ENCODE peak calls at places on chromosomes 7 and 10, in six cellular contexts. U is H1, T is mesendoderm, Z is IMR-90, P is neuronal stem cell, K is H9. N is an unnamed sample.

GRCh38 chr7:3544202-3544601 is 243.2 kb downstream of the SDK1 start:
- DNase-seq in U (no peak), T (peak; percentile 41), Z (no peak), P (no peak), K (peak; percentile 64), N (no peak)

GRCh38 chr10:133355991-133356390 is 1.8 kb downstream of the FUOM start:
- DNase-seq in U (no peak), T (no peak), Z (no peak), P (no peak), K (no peak), N (no peak)

GRCh38 chr10:70779088-70779487 is 6.1 kb downstream of the TBATA start:
- DNase-seq in U (no peak), T (no peak), Z (no peak), P (no peak), K (no peak), N (no peak)

GRCh38 chr10:84267503-84268126 is 22.8 kb downstream of the RGR start:
- DNase-seq in U (peak; percentile 53), T (peak; percentile 78), Z (peak; percentile 67), P (peak; percentile 29), K (peak; percentile 78), N (peak; percentile 44)

GRCh38 chr7:44067064-44067951 is 1.9 kb upstream of the PGAM2 start:
- DNase-seq in U (no peak), T (no peak), Z (no peak), P (no peak), K (no peak), N (no peak)

GRCh38 chr7:155431711-155432110 is 26.2 kb upstream of the EN2 start:
- DNase-seq in U (no peak), T (no peak), Z (no peak), P (no peak), K (no peak), N (no peak)

GRCh38 chr7:135253851-135254815 is 20.5 kb downstream of the STRA8 start:
- DNase-seq in U (no peak), T (peak; percentile 48), Z (peak; percentile 76), P (no peak), K (no peak), N (peak; percentile 72)

GRCh38 chr7:64465551-64465950 is 97.3 kb downstream of the ZNF680 start:
- DNase-seq in U (no peak), T (no peak), Z (no peak), P (no peak), K (no peak), N (no peak)

DNA sequence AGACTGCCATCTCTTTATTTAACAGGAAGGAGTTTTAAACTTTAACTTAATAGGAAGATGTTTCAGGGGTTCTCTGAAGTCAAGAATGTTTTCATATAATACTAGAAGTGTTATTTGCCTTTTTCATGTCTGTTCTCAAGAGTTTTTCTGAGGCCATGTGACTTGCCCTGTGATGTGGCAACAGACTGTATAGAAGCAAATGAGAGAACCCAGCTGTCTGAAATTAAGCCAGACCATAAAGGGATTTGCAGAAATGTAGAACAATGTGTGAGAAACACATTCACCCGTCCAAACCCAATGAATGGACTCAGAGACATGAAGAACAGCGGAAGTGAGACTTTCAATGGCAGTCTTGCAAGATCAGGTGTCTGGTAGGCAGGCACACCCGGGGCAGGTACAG is 23.8 kb downstream of the MAPK8 start:
- DNase-seq in U (no peak), T (no peak), Z (peak; percentile 40), P (no peak), K (no peak), N (peak; percentile 36)
- H2BK15ac ChIP-seq in U (no peak overlapping the region), T (no peak overlapping the region), Z (no peak overlapping the region), P (no peak overlapping the region), K (no peak overlapping the region), N (no peak overlapping the region)

GRCh38 chr7:108099650-108100049 is 30.5 kb downstream of the LAMB4 start:
- DNase-seq in U (no peak), T (no peak), Z (peak; percentile 32), P (no peak), K (no peak), N (peak; percentile 48)

GRCh38 chr7:108102913-108103312 is 27.2 kb downstream of the LAMB4 start:
- DNase-seq in U (no peak), T (no peak), Z (no peak), P (no peak), K (no peak), N (no peak)

GRCh38 chr7:108104324-108104723 is 25.8 kb downstream of the LAMB4 start:
- DNase-seq in U (no peak), T (no peak), Z (no peak), P (no peak), K (no peak), N (peak; percentile 54)

GRCh38 chr7:108101759-108102158 is 28.4 kb downstream of the LAMB4 start:
- DNase-seq in U (no peak), T (no peak), Z (no peak), P (no peak), K (no peak), N (no peak)

DNA sequence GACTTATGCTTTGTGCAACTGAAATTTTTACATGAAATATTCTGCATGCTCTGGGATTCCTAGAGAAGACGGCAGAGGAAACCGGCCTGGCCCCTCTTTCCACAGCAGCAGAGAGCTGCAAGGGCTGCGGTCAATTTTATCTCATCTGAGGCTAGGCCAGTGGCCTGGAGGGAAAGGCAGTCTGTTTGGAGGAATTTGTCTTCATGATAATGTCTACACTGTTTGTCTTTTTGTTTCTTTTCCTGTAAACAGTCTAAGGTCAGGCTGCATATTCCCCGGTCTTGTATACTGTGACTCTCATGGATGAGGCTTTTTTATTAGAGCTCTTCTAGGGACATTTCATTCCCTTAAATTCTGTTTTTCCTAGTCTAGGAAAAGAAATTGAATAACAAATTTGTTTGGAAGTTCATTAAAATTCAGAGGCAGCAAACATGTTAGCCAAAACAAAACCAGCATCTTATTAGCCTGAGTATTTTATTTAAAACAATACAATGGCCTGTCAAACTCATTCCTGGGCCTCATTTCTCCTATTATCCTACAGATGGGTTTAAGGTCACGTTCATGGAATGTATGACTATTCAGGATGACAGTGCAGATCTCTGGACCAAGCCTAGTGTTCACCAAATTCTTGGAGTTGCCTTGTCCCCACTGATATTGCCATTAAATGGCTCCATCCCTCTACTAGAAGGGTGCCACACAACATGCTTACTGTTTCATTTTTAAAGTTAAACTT is 26.4 kb downstream of the LAMB4 start:
- DNase-seq in U (no peak), T (no peak), Z (no peak), P (no peak), K (no peak), N (peak; percentile 76)
- H3K4me2 ChIP-seq in U (no peak overlapping the region), T (no peak overlapping the region), Z (no peak overlapping the region), P (no peak overlapping the region), K (no peak overlapping the region), N (no peak overlapping the region)

GRCh38 chr10:124300224-124300623 is 118.5 kb downstream of the OAT start:
- DNase-seq in U (no peak), T (no peak), Z (no peak), P (no peak), K (no peak), N (no peak)

GRCh38 chr10:124299726-124300125 is 119.0 kb downstream of the OAT start:
- DNase-seq in U (no peak), T (no peak), Z (no peak), P (no peak), K (no peak), N (no peak)

GRCh38 chr10:124301736-124302135 is 117.0 kb downstream of the OAT start:
- DNase-seq in U (no peak), T (no peak), Z (no peak), P (no peak), K (no peak), N (peak; percentile 14)

GRCh38 chr10:124298891-124299290 is 119.8 kb downstream of the OAT start:
- DNase-seq in U (no peak), T (no peak), Z (no peak), P (no peak), K (no peak), N (no peak)

GRCh38 chr10:124300735-124301134 is 118.0 kb downstream of the OAT start:
- DNase-seq in U (no peak), T (no peak), Z (no peak), P (no peak), K (no peak), N (no peak)
- H2BK15ac ChIP-seq in U (no peak overlapping the region), T (no peak overlapping the region), Z (no peak overlapping the region), P (no peak overlapping the region), K (no peak overlapping the region), N (no peak overlapping the region)

GRCh38 chr7:14457567-14458453 is 444.7 kb downstream of the DGKB start:
- DNase-seq in U (peak; percentile 33), T (peak; percentile 78), Z (peak; percentile 82), P (peak; percentile 77), K (peak; percentile 55), N (peak; percentile 77)
- H3K4me2 ChIP-seq in U (no peak overlapping the region), T (no peak overlapping the region), Z (no peak overlapping the region), P (no peak overlapping the region), K (no peak overlapping the region), N (peak overlapping the region; percentile 61)

GRCh38 chr7:131011976-131012375 is 278.0 kb upstream of the KLF14 start:
- DNase-seq in U (no peak), T (no peak), Z (peak; percentile 89), P (no peak), K (no peak), N (peak; percentile 93)
- H2BK15ac ChIP-seq in U (no peak overlapping the region), T (no peak overlapping the region), Z (peak overlapping the region; percentile 92), P (no peak overlapping the region), K (no peak overlapping the region), N (no peak overlapping the region)

GRCh38 chr10:119041332-119041731 is 11.8 kb downstream of the NANOS1 start:
- DNase-seq in U (no peak), T (no peak), Z (no peak), P (no peak), K (no peak), N (no peak)
- H3K4me2 ChIP-seq in U (no peak overlapping the region), T (no peak overlapping the region), Z (no peak overlapping the region), P (no peak overlapping the region), K (no peak overlapping the region), N (no peak overlapping the region)

DNA sequence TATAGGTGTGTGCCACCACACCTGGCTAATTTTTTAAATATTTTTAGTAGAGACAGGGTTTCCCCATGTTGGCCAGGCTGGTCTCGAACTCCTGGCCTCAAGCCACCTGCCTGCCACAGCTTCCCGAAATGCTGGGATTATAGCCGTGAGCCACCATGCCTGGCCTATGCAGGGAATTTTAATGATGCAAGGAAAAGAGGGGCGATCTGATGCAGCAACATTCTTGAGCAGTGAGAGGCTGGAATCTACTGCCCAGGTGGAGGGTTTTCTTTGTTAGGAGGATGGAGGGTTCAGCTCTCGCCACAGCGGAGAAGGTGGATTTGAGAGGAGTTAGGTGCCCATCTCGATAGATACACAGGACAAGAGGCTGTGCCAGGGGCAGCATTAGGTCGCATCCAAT is 332.3 kb downstream of the GATA3 start:
- DNase-seq in U (no peak), T (peak; percentile 35), Z (no peak), P (no peak), K (no peak), N (no peak)
- H2BK15ac ChIP-seq in U (no peak overlapping the region), T (no peak overlapping the region), Z (no peak overlapping the region), P (no peak overlapping the region), K (no peak overlapping the region), N (no peak overlapping the region)

GRCh38 chr10:51926336-51926735 is 226.9 kb upstream of the CSTF2T start:
- DNase-seq in U (no peak), T (no peak), Z (no peak), P (no peak), K (no peak), N (no peak)
- H3K4me2 ChIP-seq in U (no peak overlapping the region), T (no peak overlapping the region), Z (no peak overlapping the region), P (no peak overlapping the region), K (no peak overlapping the region), N (no peak overlapping the region)

N was measured in mesenchymal stem cell.